ENCODE peak calls at places on chromosomes 1 and 21, in seven cellular contexts. B is HS-27A, C is K562, S is Right ventricle myocardium inferior, L is tibial artery, R is ELR, X is NCI-H1417. V is an unnamed sample.

GRCh38 chr1:64265141-64265540 is 61.7 kb downstream of the UBE2U start:
- DNase-seq in L (no peak), C (no peak), B (no peak), S (no peak), X (no peak), R (no peak), V (no peak)

GRCh38 chr1:60244906-60245305 is 171.3 kb upstream of the C1orf87 start:
- DNase-seq in X (no peak), L (no peak), S (no peak), B (no peak), R (no peak), C (no peak), V (no peak)

GRCh38 chr21:15204140-15204774 is 139.5 kb upstream of the NRIP1 start:
- DNase-seq in R (no peak), C (no peak), X (no peak), B (no peak), S (no peak), L (no peak), V (no peak)

GRCh38 chr21:42679319-42679981 is 26.0 kb downstream of the PDE9A start:
- DNase-seq in R (no peak), C (no peak), X (no peak), B (no peak), S (no peak), L (no peak), V (no peak)

GRCh38 chr21:27026501-27026900 is 59.6 kb upstream of the ADAMTS5 start:
- DNase-seq in L (no peak), R (peak; percentile 51), B (no peak), X (no peak), S (no peak), C (no peak), V (no peak)

GRCh38 chr21:36164427-36164784 is 7.8 kb downstream of the DOP1B start:
- DNase-seq in R (no peak), C (no peak), B (no peak), X (peak; percentile 60), S (no peak), L (no peak), V (no peak)

GRCh38 chr1:53110370-53111072 is 31.9 kb downstream of the SLC1A7 start:
- DNase-seq in S (no peak), C (no peak), L (no peak), X (no peak), B (no peak), R (peak; percentile 79), V (no peak)

GRCh38 chr1:48693674-48694347 is 82.9 kb downstream of the BEND5 start:
- DNase-seq in R (no peak), L (no peak), X (peak; percentile 61), B (no peak), C (no peak), S (no peak), V (no peak)

GRCh38 chr1:154404984-154405761 is at the start of gene IL6R:
- DNase-seq in B (peak; percentile 65), S (peak; percentile 98), R (peak; percentile 94), X (peak; percentile 58), L (peak; percentile 96), C (peak; percentile 68), V (peak; percentile 86)

GRCh38 chr1:101971309-101971708 is 25.4 kb downstream of the OLFM3 start:
- DNase-seq in B (no peak), R (peak; percentile 7), L (no peak), S (no peak), X (no peak), C (no peak), V (no peak)

GRCh38 chr1:109933856-109934711 is 23.4 kb downstream of the CSF1 start:
- DNase-seq in X (no peak), L (no peak), S (no peak), C (no peak), B (peak; percentile 75), R (peak; percentile 97), V (peak; percentile 96)

GRCh38 chr1:176643536-176643935 is 180.6 kb downstream of the PAPPA2 start:
- DNase-seq in B (no peak), X (no peak), L (no peak), S (no peak), C (no peak), R (peak; percentile 75), V (peak; percentile 64)

GRCh38 chr1:24424207-24424606 is 8.6 kb downstream of the NIPAL3 start:
- DNase-seq in L (no peak), B (no peak), S (no peak), X (no peak), C (no peak), R (no peak), V (no peak)

GRCh38 chr1:227747948-227748495 is 12.8 kb downstream of the SNAP47 start:
- DNase-seq in R (no peak), B (no peak), X (no peak), S (no peak), L (no peak), C (no peak), V (no peak)

GRCh38 chr1:228443395-228443794 is 26.7 kb upstream of the TRIM17 start:
- DNase-seq in B (no peak), S (no peak), C (no peak), X (no peak), R (no peak), L (no peak), V (no peak)

GRCh38 chr1:8423134-8423701 is 105.3 kb downstream of the SLC45A1 start:
- DNase-seq in R (peak; percentile 40), C (no peak), S (no peak), L (no peak), X (peak; percentile 69), B (no peak), V (peak; percentile 20)

GRCh38 chr1:78472251-78472620 is 18.5 kb upstream of the PTGFR start:
- DNase-seq in L (no peak), B (no peak), C (no peak), R (no peak), S (no peak), X (no peak), V (no peak)

GRCh38 chr1:60903591-60903990 is 178.8 kb upstream of the NFIA start:
- DNase-seq in L (peak; percentile 62), S (peak; percentile 86), C (no peak), X (no peak), R (no peak), B (no peak), V (peak; percentile 25)

GRCh38 chr1:231931846-231932454 is 305.4 kb downstream of the DISC1 start:
- DNase-seq in L (no peak), S (no peak), X (no peak), R (peak; percentile 28), C (peak; percentile 75), B (no peak), V (no peak)

GRCh38 chr1:68103006-68103545 is 52.6 kb upstream of the DIRAS3 start:
- DNase-seq in B (no peak), R (no peak), X (peak; percentile 86), S (no peak), L (no peak), C (no peak), V (no peak)

GRCh38 chr1:207470927-207471326 is 16.8 kb downstream of the CR2 start:
- DNase-seq in R (no peak), L (no peak), X (no peak), C (no peak), B (no peak), S (no peak), V (no peak)

GRCh38 chr1:234725177-234726132 is 115.5 kb upstream of the IRF2BP2 start:
- DNase-seq in C (peak; percentile 28), R (peak; percentile 20), X (peak; percentile 79), B (no peak), S (no peak), L (no peak), V (peak; percentile 28)

GRCh38 chr1:6922096-6922931 is 137.1 kb downstream of the CAMTA1 start:
- DNase-seq in X (peak; percentile 92), B (no peak), S (no peak), C (no peak), R (peak; percentile 8), L (peak; percentile 68), V (peak; percentile 83)

GRCh38 chr1:90850181-90850924 is 133.3 kb upstream of the BARHL2 start:
- DNase-seq in R (no peak), X (peak; percentile 52), B (no peak), L (peak; percentile 22), C (peak; percentile 31), S (no peak), V (peak; percentile 59)

GRCh38 chr1:5993553-5994510 is 1.6 kb upstream of the NPHP4 start:
- DNase-seq in X (peak; percentile 69), R (no peak), L (no peak), C (peak; percentile 80), S (peak; percentile 64), B (no peak), V (no peak)

GRCh38 chr1:183689770-183690204 is 36.7 kb upstream of the APOBEC4 start:
- DNase-seq in B (no peak), C (no peak), S (no peak), L (no peak), X (no peak), R (no peak), V (no peak)

GRCh38 chr1:45952072-45952471 is 148.7 kb downstream of the MAST2 start:
- DNase-seq in X (no peak), R (no peak), L (no peak), S (no peak), B (no peak), C (no peak), V (no peak)

GRCh38 chr1:29322861-29323585 is 86.7 kb downstream of the PTPRU start:
- DNase-seq in C (no peak), R (no peak), S (no peak), L (no peak), B (no peak), X (no peak), V (no peak)

GRCh38 chr1:156750191-156750931 is 1.1 kb downstream of the HDGF start:
- DNase-seq in B (no peak), S (no peak), X (peak; percentile 57), L (no peak), C (peak; percentile 55), R (peak; percentile 61), V (peak; percentile 43)